ENCODE peak calls at places on chromosomes 16 and 17, in five cellular contexts. One of them, this sample, is unnamed.

GRCh38 chr16:85746431-85747227 is 4.3 kb downstream of the C16orf74 start:
- DNase-seq in astrocyte: peak; percentile 32
- DNase-seq in hepatocyte: no peak
- DNase-seq in K562: no peak
- DNase-seq in GM12878: no peak
- DNase-seq in this sample: peak; percentile 98

GRCh38 chr17:17403899-17404576 is 72.8 kb upstream of the MED9 start:
- DNase-seq in astrocyte: no peak
- DNase-seq in hepatocyte: no peak
- DNase-seq in K562: no peak
- DNase-seq in GM12878: no peak
- DNase-seq in this sample: no peak

GRCh38 chr17:82204831-82205719 is 7.6 kb downstream of the CCDC57 start:
- DNase-seq in astrocyte: peak; percentile 72
- DNase-seq in hepatocyte: peak; percentile 60
- DNase-seq in K562: no peak
- DNase-seq in GM12878: no peak
- DNase-seq in this sample: peak; percentile 40

GRCh38 chr17:14747576-14747940 is 446.7 kb downstream of the HS3ST3B1 start:
- DNase-seq in astrocyte: no peak
- DNase-seq in hepatocyte: no peak
- DNase-seq in K562: no peak
- DNase-seq in GM12878: no peak
- DNase-seq in this sample: no peak

GRCh38 chr16:14205666-14206065 is 134.5 kb downstream of the MRTFB start:
- DNase-seq in astrocyte: no peak
- DNase-seq in hepatocyte: no peak
- DNase-seq in K562: no peak
- DNase-seq in GM12878: no peak
- DNase-seq in this sample: no peak

GRCh38 chr16:78842950-78843349 is 743.5 kb downstream of the WWOX start:
- DNase-seq in astrocyte: no peak
- DNase-seq in hepatocyte: no peak
- DNase-seq in K562: no peak
- DNase-seq in GM12878: no peak
- DNase-seq in this sample: no peak

GRCh38 chr16:74698220-74698619 is 2.4 kb downstream of the MLKL start:
- DNase-seq in astrocyte: no peak
- DNase-seq in hepatocyte: no peak
- DNase-seq in K562: no peak
- DNase-seq in GM12878: peak; percentile 45
- DNase-seq in this sample: no peak

GRCh38 chr17:2947996-2948550 is 115.3 kb downstream of the OR1D5 start:
- DNase-seq in astrocyte: no peak
- DNase-seq in hepatocyte: no peak
- DNase-seq in K562: no peak
- DNase-seq in GM12878: no peak
- DNase-seq in this sample: no peak

GRCh38 chr16:85158702-85159225 is 46.5 kb upstream of the CIBAR2 start:
- DNase-seq in astrocyte: no peak
- DNase-seq in hepatocyte: no peak
- DNase-seq in K562: no peak
- DNase-seq in GM12878: no peak
- DNase-seq in this sample: no peak

GRCh38 chr17:1577186-1577585 is 14.6 kb upstream of the PITPNA start:
- DNase-seq in astrocyte: peak; percentile 87
- DNase-seq in hepatocyte: peak; percentile 74
- DNase-seq in K562: no peak
- DNase-seq in GM12878: no peak
- DNase-seq in this sample: no peak

GRCh38 chr16:60225541-60225940 is 1491.4 kb upstream of the GOT2 start:
- DNase-seq in astrocyte: no peak
- DNase-seq in hepatocyte: no peak
- DNase-seq in K562: no peak
- DNase-seq in GM12878: no peak
- DNase-seq in this sample: no peak
- H3K4me1 ChIP-seq in astrocyte: no peaks in the 10 kb centered on the region
- H3K4me1 ChIP-seq in hepatocyte: no peaks in the 10 kb centered on the region
- H3K4me1 ChIP-seq in K562: no peaks in the 10 kb centered on the region
- H3K4me1 ChIP-seq in GM12878: no peaks in the 10 kb centered on the region
- H3K4me1 ChIP-seq in this sample: no peaks in the 10 kb centered on the region

GRCh38 chr17:64728041-64728695 is 66.1 kb upstream of the SMURF2 start:
- DNase-seq in astrocyte: no peak
- DNase-seq in hepatocyte: no peak
- DNase-seq in K562: no peak
- DNase-seq in GM12878: no peak
- DNase-seq in this sample: no peak

GRCh38 chr17:64718058-64718457 is 56.0 kb upstream of the SMURF2 start:
- DNase-seq in astrocyte: no peak
- DNase-seq in hepatocyte: no peak
- DNase-seq in K562: no peak
- DNase-seq in GM12878: no peak
- DNase-seq in this sample: no peak

GRCh38 chr17:64723781-64724180 is 61.7 kb upstream of the SMURF2 start:
- DNase-seq in astrocyte: no peak
- DNase-seq in hepatocyte: no peak
- DNase-seq in K562: no peak
- DNase-seq in GM12878: no peak
- DNase-seq in this sample: no peak
- H2AFZ ChIP-seq in astrocyte: peak overlapping the region; percentile 74
- H2AFZ ChIP-seq in hepatocyte: no peak overlapping the region
- H2AFZ ChIP-seq in K562: peak overlapping the region; percentile 59
- H2AFZ ChIP-seq in GM12878: no peak overlapping the region
- H2AFZ ChIP-seq in this sample: no peak overlapping the region

GRCh38 chr17:19533718-19534561 is at the start of gene SLC47A1:
- DNase-seq in astrocyte: no peak
- DNase-seq in hepatocyte: peak; percentile 60
- DNase-seq in K562: no peak
- DNase-seq in GM12878: no peak
- DNase-seq in this sample: peak; percentile 28
- TF ChIP-seq EZH2 in astrocyte: peak; percentile 66
- TF ChIP-seq EZH2 in hepatocyte: peak; percentile 46
- TF ChIP-seq EZH2 in K562: no peak
- TF ChIP-seq EZH2 in GM12878: no peak
- TF ChIP-seq EZH2 in this sample: peak; percentile 62

GRCh38 chr16:17359778-17360177 is 111.0 kb downstream of the XYLT1 start:
- DNase-seq in astrocyte: peak; percentile 71
- DNase-seq in hepatocyte: no peak
- DNase-seq in K562: no peak
- DNase-seq in GM12878: no peak
- DNase-seq in this sample: no peak
- H3K4me1 ChIP-seq in astrocyte: peaks cover 45% of the 10 kb centered on the region
- H3K4me1 ChIP-seq in hepatocyte: peaks cover 15% of the 10 kb centered on the region
- H3K4me1 ChIP-seq in K562: no peaks in the 10 kb centered on the region
- H3K4me1 ChIP-seq in GM12878: peaks cover 8% of the 10 kb centered on the region
- H3K4me1 ChIP-seq in this sample: no peaks in the 10 kb centered on the region

GRCh38 chr17:78380370-78380769 is 1.9 kb downstream of the PGS1 start:
- DNase-seq in astrocyte: no peak
- DNase-seq in hepatocyte: no peak
- DNase-seq in K562: no peak
- DNase-seq in GM12878: no peak
- DNase-seq in this sample: no peak
- H2AFZ ChIP-seq in astrocyte: no peak overlapping the region
- H2AFZ ChIP-seq in hepatocyte: no peak overlapping the region
- H2AFZ ChIP-seq in K562: no peak overlapping the region
- H2AFZ ChIP-seq in GM12878: no peak overlapping the region
- H2AFZ ChIP-seq in this sample: no peak overlapping the region

DNA sequence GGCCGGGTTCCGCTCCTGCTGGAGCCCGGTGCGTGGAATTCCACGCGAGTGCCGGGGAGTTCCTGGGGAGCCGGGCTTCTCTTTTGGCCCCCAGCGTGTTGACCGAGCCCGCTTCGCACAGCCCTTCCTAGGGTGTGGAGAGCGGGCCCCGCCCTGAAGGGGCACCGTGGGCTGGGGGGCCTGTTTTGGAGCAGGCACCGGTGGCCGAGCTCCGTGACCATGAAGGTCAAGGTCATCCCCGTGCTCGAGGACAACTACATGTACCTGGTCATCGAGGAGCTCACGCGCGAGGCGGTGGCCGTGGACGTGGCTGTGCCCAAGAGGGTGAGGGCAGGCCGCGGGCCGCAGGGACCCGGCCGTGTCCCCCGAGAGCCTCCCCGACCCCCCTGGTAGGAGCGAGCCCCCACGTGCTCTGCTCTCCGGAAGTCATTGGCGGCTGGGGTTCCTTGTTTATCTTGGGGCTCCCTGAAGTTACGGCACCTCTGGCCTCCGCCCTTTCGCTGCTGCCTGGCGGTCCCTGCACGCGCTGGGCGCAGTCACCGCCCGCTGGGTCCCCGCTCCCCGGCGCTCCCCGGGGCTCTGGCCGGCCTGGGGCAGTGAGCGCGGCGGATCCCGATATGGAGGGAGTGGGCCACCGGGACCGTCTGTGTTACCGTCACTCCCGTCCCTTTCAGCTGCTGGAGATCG is 528 bp downstream of the HAGHL start:
- DNase-seq in astrocyte: no peak
- DNase-seq in hepatocyte: no peak
- DNase-seq in K562: peak; percentile 35
- DNase-seq in GM12878: no peak
- DNase-seq in this sample: peak; percentile 40
- TF ChIP-seq EZH2 in astrocyte: no peak
- TF ChIP-seq EZH2 in hepatocyte: no peak
- TF ChIP-seq EZH2 in K562: no peak
- TF ChIP-seq EZH2 in GM12878: no peak
- TF ChIP-seq EZH2 in this sample: no peak

GRCh38 chr17:37562016-37562745 is 47.0 kb downstream of the SYNRG start:
- DNase-seq in astrocyte: no peak
- DNase-seq in hepatocyte: no peak
- DNase-seq in K562: no peak
- DNase-seq in GM12878: no peak
- DNase-seq in this sample: no peak
- H3K4me1 ChIP-seq in astrocyte: peaks cover under 1% of the 10 kb centered on the region
- H3K4me1 ChIP-seq in hepatocyte: no peaks in the 10 kb centered on the region
- H3K4me1 ChIP-seq in K562: no peaks in the 10 kb centered on the region
- H3K4me1 ChIP-seq in GM12878: no peaks in the 10 kb centered on the region
- H3K4me1 ChIP-seq in this sample: no peaks in the 10 kb centered on the region

GRCh38 chr16:27803775-27804549 is 254.0 kb downstream of the KATNIP start:
- DNase-seq in astrocyte: no peak
- DNase-seq in hepatocyte: no peak
- DNase-seq in K562: no peak
- DNase-seq in GM12878: no peak
- DNase-seq in this sample: no peak

GRCh38 chr16:27806388-27806787 is 256.4 kb downstream of the KATNIP start:
- DNase-seq in astrocyte: no peak
- DNase-seq in hepatocyte: no peak
- DNase-seq in K562: no peak
- DNase-seq in GM12878: no peak
- DNase-seq in this sample: no peak

GRCh38 chr16:27805828-27806351 is 255.9 kb downstream of the KATNIP start:
- DNase-seq in astrocyte: no peak
- DNase-seq in hepatocyte: no peak
- DNase-seq in K562: no peak
- DNase-seq in GM12878: no peak
- DNase-seq in this sample: no peak

GRCh38 chr16:27802664-27803450 is 252.9 kb downstream of the KATNIP start:
- DNase-seq in astrocyte: no peak
- DNase-seq in hepatocyte: no peak
- DNase-seq in K562: no peak
- DNase-seq in GM12878: no peak
- DNase-seq in this sample: no peak

GRCh38 chr16:27806986-27807385 is 256.5 kb downstream of the GSG1L start:
- DNase-seq in astrocyte: no peak
- DNase-seq in hepatocyte: no peak
- DNase-seq in K562: no peak
- DNase-seq in GM12878: no peak
- DNase-seq in this sample: no peak
- H2AFZ ChIP-seq in astrocyte: no peak overlapping the region
- H2AFZ ChIP-seq in hepatocyte: no peak overlapping the region
- H2AFZ ChIP-seq in K562: no peak overlapping the region
- H2AFZ ChIP-seq in GM12878: no peak overlapping the region
- H2AFZ ChIP-seq in this sample: no peak overlapping the region